ENCODE peak calls at places on chromosome 22, in four cellular contexts. R, H, N and T are unnamed samples.

GRCh38 chr22:47377926-47378560 is 615.6 kb downstream of the TBC1D22A start:
- DNase-seq in R (no peak), H (no peak), N (no peak), T (peak; percentile 0)

GRCh38 chr22:44020981-44021380 is 3.1 kb upstream of the PARVB start:
- DNase-seq in R (no peak), H (no peak), N (peak; percentile 72), T (no peak)

GRCh38 chr22:32380991-32381390 is 23.3 kb downstream of the RFPL3 start:
- DNase-seq in R (no peak), H (no peak), N (peak; percentile 13), T (no peak)

GRCh38 chr22:20651286-20651685 is 122.6 kb upstream of the SERPIND1 start:
- DNase-seq in R (no peak), H (no peak), N (no peak), T (no peak)

GRCh38 chr22:25051073-25051472 is 98.6 kb downstream of the KIAA1671 start:
- DNase-seq in R (no peak), H (no peak), N (no peak), T (no peak)

GRCh38 chr22:20225693-20225966 is 42.5 kb downstream of the RTN4R start:
- DNase-seq in R (no peak), H (no peak), N (no peak), T (no peak)

GRCh38 chr22:41001722-41002122 is 50.5 kb downstream of the RBX1 start:
- DNase-seq in R (no peak), H (no peak), N (peak; percentile 63), T (no peak)

GRCh38 chr22:28989035-28989464 is 72.6 kb downstream of the C22orf31 start:
- DNase-seq in R (no peak), H (no peak), N (peak; percentile 82), T (no peak)

GRCh38 chr22:40922484-40923303 is 28.5 kb upstream of the RBX1 start:
- DNase-seq in R (no peak), H (no peak), N (peak; percentile 50), T (no peak)

GRCh38 chr22:26394787-26395186 is 34.3 kb upstream of the ASPHD2 start:
- DNase-seq in R (no peak), H (no peak), N (no peak), T (no peak)

GRCh38 chr22:20807315-20807752 is 33.4 kb downstream of the SERPIND1 start:
- DNase-seq in R (no peak), H (no peak), N (peak; percentile 81), T (no peak)

GRCh38 chr22:22110548-22111266 is 128.1 kb upstream of the TOP3B start:
- DNase-seq in R (no peak), H (peak; percentile 88), N (peak; percentile 76), T (peak; percentile 52)

GRCh38 chr22:47332246-47332980 is 570.0 kb downstream of the TBC1D22A start:
- DNase-seq in R (no peak), H (no peak), N (no peak), T (no peak)

GRCh38 chr22:44361391-44362126 is 48.8 kb upstream of the SHISAL1 start:
- DNase-seq in R (peak; percentile 16), H (no peak), N (no peak), T (no peak)

GRCh38 chr22:48489551-48490512 is 1337.8 kb downstream of the BRD1 start:
- DNase-seq in R (no peak), H (no peak), N (peak; percentile 34), T (no peak)

GRCh38 chr22:31193092-31193491 is 19.0 kb upstream of the LIMK2 start:
- DNase-seq in R (no peak), H (no peak), N (no peak), T (no peak)

GRCh38 chr22:31646186-31647019 is 15.6 kb downstream of the PISD start:
- DNase-seq in R (no peak), H (no peak), N (peak; percentile 99), T (no peak)

GRCh38 chr22:24772493-24773220 is 1.9 kb downstream of the PIWIL3 start:
- DNase-seq in R (no peak), H (no peak), N (peak; percentile 22), T (peak; percentile 67)

GRCh38 chr22:39650996-39651782 is 80.6 kb downstream of the CACNA1I start:
- DNase-seq in R (no peak), H (no peak), N (no peak), T (no peak)

GRCh38 chr22:41500303-41500702 is 31.4 kb downstream of the ACO2 start:
- DNase-seq in R (no peak), H (no peak), N (no peak), T (no peak)

GRCh38 chr22:44793106-44793505 is 40.7 kb downstream of the ARHGAP8 start:
- DNase-seq in R (no peak), H (no peak), N (no peak), T (no peak)

GRCh38 chr22:43711681-43712080 is 100.4 kb downstream of the EFCAB6 start:
- DNase-seq in R (no peak), H (no peak), N (no peak), T (no peak)

GRCh38 chr22:47091241-47091691 is 328.8 kb downstream of the TBC1D22A start:
- DNase-seq in R (no peak), H (no peak), N (peak; percentile 14), T (no peak)

GRCh38 chr22:39234867-39235687 is 9.7 kb downstream of the PDGFB start:
- DNase-seq in R (peak; percentile 82), H (no peak), N (no peak), T (no peak)

GRCh38 chr22:45201678-45202332 is 38.1 kb downstream of the NUP50 start:
- DNase-seq in R (no peak), H (no peak), N (peak; percentile 99), T (no peak)

GRCh38 chr22:46982635-46983034 is 220.2 kb downstream of the TBC1D22A start:
- DNase-seq in R (no peak), H (no peak), N (no peak), T (no peak)

GRCh38 chr22:50285568-50286229 is 15.5 kb upstream of the MAPK11 start:
- DNase-seq in R (no peak), H (no peak), N (no peak), T (no peak)

GRCh38 chr22:50282361-50283144 is 12.4 kb upstream of the MAPK11 start:
- DNase-seq in R (no peak), H (no peak), N (peak; percentile 86), T (no peak)

GRCh38 chr22:50281957-50282356 is 11.8 kb upstream of the MAPK11 start:
- DNase-seq in R (no peak), H (no peak), N (peak; percentile 23), T (no peak)

GRCh38 chr22:50284479-50284878 is 14.3 kb upstream of the MAPK11 start:
- DNase-seq in R (no peak), H (no peak), N (no peak), T (no peak)

DNA sequence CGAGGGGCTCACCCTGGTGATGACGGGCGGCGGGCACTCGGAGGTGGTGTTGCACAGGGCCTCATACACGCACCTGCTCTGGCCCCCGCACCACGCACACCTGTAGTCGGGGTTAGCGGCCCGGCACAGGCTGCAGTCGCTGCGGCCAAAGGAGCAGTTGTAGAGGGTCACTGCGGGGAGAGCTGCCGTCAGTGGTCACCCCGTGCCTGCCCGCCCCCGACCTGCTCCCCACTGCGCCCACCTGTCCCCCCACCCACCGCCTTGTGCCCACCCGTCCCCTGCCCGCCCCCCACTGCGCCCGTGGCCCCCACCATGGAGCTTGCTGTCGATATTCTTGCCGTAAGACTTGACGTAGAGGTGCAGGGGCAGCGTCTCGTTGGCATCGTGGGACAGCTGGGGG is 13.6 kb upstream of the MAPK11 start:
- DNase-seq in R (no peak), H (no peak), N (no peak), T (no peak)
- H3K36me3 ChIP-seq in R (peaks cover 16% of the 10 kb centered on the region), H (no peaks in the 10 kb centered on the region), N (peaks cover 73% of the 10 kb centered on the region), T (peaks cover 78% of the 10 kb centered on the region)

GRCh38 chr22:36510384-36510783 is 3.5 kb upstream of the FOXRED2 start:
- DNase-seq in R (no peak), H (no peak), N (no peak), T (no peak)
- H3K36me3 ChIP-seq in R (peaks cover 36% of the 10 kb centered on the region), H (no peaks in the 10 kb centered on the region), N (peaks cover 35% of the 10 kb centered on the region), T (peaks cover 62% of the 10 kb centered on the region)

DNA sequence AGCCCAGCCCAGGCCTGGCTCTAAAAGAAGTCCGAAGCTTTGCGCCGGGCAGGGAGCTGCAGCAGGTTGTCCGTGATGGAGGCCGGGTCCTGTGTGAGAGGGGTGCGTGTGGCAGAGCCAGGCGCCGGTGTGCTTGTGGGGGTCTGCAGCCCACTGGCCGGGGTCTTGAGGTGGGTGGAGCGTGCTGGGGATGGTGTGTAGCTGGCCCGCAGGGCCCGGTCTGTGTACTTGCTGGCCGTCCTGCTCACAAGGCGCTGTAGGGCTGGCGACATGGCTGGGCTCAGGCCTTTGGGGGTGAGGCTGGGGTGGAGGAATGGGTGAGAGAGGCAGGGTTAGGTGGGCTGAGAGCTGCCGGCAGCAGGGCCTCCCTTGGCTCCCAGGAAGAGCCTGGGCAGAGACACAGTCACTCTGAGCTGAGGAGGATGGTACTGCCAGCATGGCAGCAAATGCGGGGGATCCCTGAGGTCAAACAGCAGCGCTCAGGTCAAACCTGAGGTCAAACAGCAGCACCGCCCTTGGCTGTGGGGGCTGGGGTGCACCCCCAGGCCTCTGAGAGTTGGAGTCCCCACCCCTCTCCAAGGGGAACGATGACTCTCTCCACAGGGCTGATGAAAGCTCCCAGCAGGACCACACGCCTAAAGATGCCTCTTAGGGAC is 3.2 kb downstream of the TSSK2 start:
- DNase-seq in R (no peak), H (no peak), N (no peak), T (no peak)
- H3K36me3 ChIP-seq in R (peaks cover 5% of the 10 kb centered on the region), H (no peaks in the 10 kb centered on the region), N (peaks cover 18% of the 10 kb centered on the region), T (peaks cover 67% of the 10 kb centered on the region)

GRCh38 chr22:23258826-23259170 is 78.5 kb downstream of the BCR start:
- DNase-seq in R (no peak), H (no peak), N (no peak), T (no peak)
- H3K36me3 ChIP-seq in R (no peaks in the 10 kb centered on the region), H (no peaks in the 10 kb centered on the region), N (peaks cover 16% of the 10 kb centered on the region), T (peaks cover 83% of the 10 kb centered on the region)

DNA sequence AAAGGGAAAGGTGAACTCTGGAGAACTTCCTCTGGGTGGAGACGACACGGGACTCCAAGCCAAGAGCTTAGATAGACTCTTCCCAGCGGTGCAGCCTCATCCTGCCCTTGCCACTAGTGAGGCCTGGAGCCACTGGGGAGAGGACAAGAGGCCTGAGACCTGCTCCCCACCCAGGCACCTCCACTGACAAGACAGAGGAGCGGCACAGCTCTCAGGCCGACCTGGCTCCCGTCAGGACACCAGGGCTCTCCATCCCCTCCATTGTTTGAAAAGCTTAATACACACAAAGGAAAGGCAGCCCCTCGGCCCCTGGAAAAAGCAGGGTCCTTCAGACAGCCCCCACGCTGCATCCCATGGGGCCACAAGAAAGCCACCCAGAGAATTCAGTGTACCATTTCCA is 29.6 kb downstream of the POLDIP3 start:
- DNase-seq in R (no peak), H (no peak), N (no peak), T (no peak)
- H3K36me3 ChIP-seq in R (peaks cover 3% of the 10 kb centered on the region), H (no peaks in the 10 kb centered on the region), N (peaks cover 12% of the 10 kb centered on the region), T (peaks cover 57% of the 10 kb centered on the region)

GRCh38 chr22:30015229-30015797 is 65.0 kb upstream of the HORMAD2 start:
- DNase-seq in R (no peak), H (no peak), N (peak; percentile 27), T (no peak)

GRCh38 chr22:30015846-30016245 is 64.4 kb upstream of the HORMAD2 start:
- DNase-seq in R (no peak), H (no peak), N (peak; percentile 93), T (no peak)

GRCh38 chr22:30016596-30016995 is 63.7 kb upstream of the HORMAD2 start:
- DNase-seq in R (no peak), H (no peak), N (peak; percentile 51), T (no peak)

GRCh38 chr22:30013201-30013600 is 67.1 kb upstream of the HORMAD2 start:
- DNase-seq in R (no peak), H (no peak), N (no peak), T (no peak)

DNA sequence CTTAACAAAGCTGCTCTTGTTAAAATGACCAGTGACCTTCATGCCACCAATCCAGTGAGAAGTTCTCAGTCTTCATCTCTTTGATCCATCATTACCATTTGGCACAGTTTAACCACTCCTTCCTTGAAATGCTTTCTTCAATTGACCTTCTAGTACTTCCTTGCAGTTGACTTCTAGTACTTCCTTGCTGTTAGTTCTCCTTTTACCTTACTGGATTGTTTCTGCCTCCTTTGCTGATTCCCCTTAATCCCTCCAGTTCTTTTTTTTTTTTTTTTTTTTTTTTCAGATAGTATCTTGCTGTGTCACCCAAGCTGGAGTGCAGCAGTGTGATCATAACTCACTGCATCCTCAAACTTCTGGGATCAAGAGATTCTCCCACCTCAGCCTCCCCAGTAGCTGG is 66.0 kb upstream of the HORMAD2 start:
- DNase-seq in R (no peak), H (no peak), N (no peak), T (no peak)
- H3K36me3 ChIP-seq in R (peaks cover 2% of the 10 kb centered on the region), H (no peaks in the 10 kb centered on the region), N (peaks cover 7% of the 10 kb centered on the region), T (peaks cover 62% of the 10 kb centered on the region)